ENCODE peak calls at places on chromosomes 4 and X, in nine cellular contexts. E, A, Q, S, T, R, F, M and H are unnamed samples.
A peak's percentile ranks its signal among the peaks of the same experiment; 100 is the strongest.

GRCh38 chr4:113772319-113772718 is 10.8 kb upstream of the CAMK2D start:
- DNase-seq in E (no peak), A (no peak), Q (no peak), S (no peak), T (no peak), R (no peak), F (no peak), M (no peak), H (no peak)

GRCh38 chr4:187685247-187685646 is 310.3 kb upstream of the ZFP42 start:
- DNase-seq in E (no peak), A (no peak), Q (no peak), S (no peak), T (no peak), R (no peak), F (no peak), M (no peak), H (no peak)

GRCh38 chrX:21657318-21658151 is 595 bp downstream of the KLHL34 start:
- DNase-seq in E (no peak), A (no peak), Q (no peak), S (no peak), T (no peak), R (no peak), F (no peak), M (no peak), H (no peak)

GRCh38 chr4:77994194-77994721 is 62.9 kb upstream of the FRAS1 start:
- DNase-seq in E (peak; percentile 24), A (peak; percentile 56), Q (no peak), S (no peak), T (no peak), R (no peak), F (peak; percentile 32), M (no peak), H (no peak)

GRCh38 chrX:55754861-55755294 is 37.3 kb downstream of the RRAGB start:
- DNase-seq in E (no peak), A (no peak), Q (no peak), S (no peak), T (no peak), R (no peak), F (no peak), M (no peak), H (no peak)

GRCh38 chr4:151804821-151805220 is 44.0 kb upstream of the GATB start:
- DNase-seq in E (no peak), A (peak; percentile 21), Q (no peak), S (no peak), T (no peak), R (no peak), F (no peak), M (no peak), H (no peak)

GRCh38 chrX:31397119-31397518 is 325.3 kb upstream of the FTHL17 start:
- DNase-seq in E (no peak), A (peak; percentile 83), Q (no peak), S (no peak), T (no peak), R (no peak), F (no peak), M (no peak), H (no peak)

GRCh38 chr4:76087007-76087769 is 12.7 kb downstream of the ART3 start:
- DNase-seq in E (peak; percentile 33), A (peak; percentile 61), Q (peak; percentile 37), S (no peak), T (no peak), R (no peak), F (peak; percentile 71), M (peak; percentile 33), H (peak; percentile 39)

GRCh38 chrX:155662297-155662696 is 49.5 kb upstream of the TMLHE start:
- DNase-seq in E (no peak), A (no peak), Q (no peak), S (no peak), T (no peak), R (no peak), F (no peak), M (no peak), H (no peak)

GRCh38 chrX:107272431-107272921 is 66.1 kb downstream of the DNAAF6 start:
- DNase-seq in E (no peak), A (no peak), Q (no peak), S (no peak), T (no peak), R (no peak), F (peak; percentile 11), M (no peak), H (no peak)

GRCh38 chr4:168817418-168817817 is 192.6 kb downstream of the CBR4 start:
- DNase-seq in E (no peak), A (no peak), Q (no peak), S (no peak), T (no peak), R (no peak), F (no peak), M (no peak), H (no peak)

GRCh38 chr4:105808030-105808429 is 87.2 kb upstream of the NPNT start:
- DNase-seq in E (no peak), A (no peak), Q (no peak), S (no peak), T (no peak), R (no peak), F (no peak), M (no peak), H (no peak)

GRCh38 chr4:176492648-176493302 is 173.0 kb downstream of the SPCS3 start:
- DNase-seq in E (no peak), A (peak; percentile 34), Q (no peak), S (no peak), T (no peak), R (no peak), F (no peak), M (no peak), H (no peak)

GRCh38 chr4:10003666-10004065 is 17.6 kb downstream of the SLC2A9 start:
- DNase-seq in E (no peak), A (no peak), Q (no peak), S (no peak), T (no peak), R (no peak), F (no peak), M (no peak), H (no peak)

GRCh38 chr4:97670703-97671269 is 472.5 kb downstream of the STPG2 start:
- DNase-seq in E (no peak), A (no peak), Q (no peak), S (no peak), T (no peak), R (no peak), F (no peak), M (no peak), H (no peak)

GRCh38 chr4:43512253-43512652 is 619.7 kb downstream of the GRXCR1 start:
- DNase-seq in E (no peak), A (no peak), Q (no peak), S (no peak), T (no peak), R (no peak), F (no peak), M (no peak), H (no peak)

GRCh38 chr4:11748169-11748872 is 319.6 kb upstream of the HS3ST1 start:
- DNase-seq in E (no peak), A (peak; percentile 87), Q (no peak), S (no peak), T (no peak), R (no peak), F (no peak), M (no peak), H (no peak)

GRCh38 chr4:165326831-165327210 is 648 bp upstream of the MSMO1 start:
- DNase-seq in E (peak; percentile 25), A (peak; percentile 9), Q (peak; percentile 30), S (no peak), T (peak; percentile 1), R (no peak), F (peak; percentile 54), M (no peak), H (no peak)

DNA sequence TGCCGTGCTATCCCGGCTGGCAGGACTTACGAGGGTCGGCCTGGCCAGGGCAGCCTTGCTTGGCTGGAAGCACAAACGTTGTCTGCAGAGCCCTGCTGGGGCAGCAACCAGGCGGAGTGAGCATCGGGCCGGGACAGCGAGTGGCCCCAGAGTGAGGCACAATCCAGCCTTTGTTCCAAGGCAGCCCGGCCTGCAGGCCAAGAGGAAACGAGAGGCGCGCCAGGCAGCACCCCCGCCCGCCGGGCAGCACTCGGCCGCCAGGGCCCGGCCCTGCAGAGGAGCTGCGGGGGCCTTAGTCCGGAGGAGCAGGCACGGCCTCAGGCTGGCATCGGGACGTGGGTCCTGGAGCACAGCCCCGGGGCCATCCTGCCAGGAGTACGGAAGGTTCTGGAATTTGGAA is 24.1 kb downstream of the FGFRL1 start:
- DNase-seq in E (peak; percentile 43), A (no peak), Q (peak; percentile 38), S (no peak), T (no peak), R (no peak), F (no peak), M (peak; percentile 78), H (peak; percentile 51)
- H3K27me3 ChIP-seq in E (peaks cover 4% of the 10 kb centered on the region), A (no peaks in the 10 kb centered on the region), Q (peaks cover 48% of the 10 kb centered on the region), S (no peaks in the 10 kb centered on the region), T (peaks cover 67% of the 10 kb centered on the region), R (peaks cover 57% of the 10 kb centered on the region), F (peaks cover 6% of the 10 kb centered on the region), M (no peaks in the 10 kb centered on the region), H (no peaks in the 10 kb centered on the region)

GRCh38 chr4:123786159-123786915 is 389.7 kb downstream of the SPRY1 start:
- DNase-seq in E (no peak), A (no peak), Q (no peak), S (no peak), T (no peak), R (no peak), F (no peak), M (no peak), H (no peak)
- H3K4me3 ChIP-seq in E (peak overlapping the region; percentile 5), A (no peak overlapping the region), Q (no peak overlapping the region), S (no peak overlapping the region), T (no peak overlapping the region), R (no peak overlapping the region), F (no peak overlapping the region), M (no peak overlapping the region), H (no peak overlapping the region)

GRCh38 chr4:3179126-3179706 is 69.7 kb upstream of the MSANTD1 start:
- DNase-seq in E (no peak), A (peak; percentile 41), Q (no peak), S (no peak), T (no peak), R (no peak), F (no peak), M (peak; percentile 29), H (no peak)
- TF ChIP-seq POLR2A in E (no peak), A (no peak), Q (no peak), S (no peak), T (no peak), R (no peak), F (no peak), M (no peak), H (no peak)

DNA sequence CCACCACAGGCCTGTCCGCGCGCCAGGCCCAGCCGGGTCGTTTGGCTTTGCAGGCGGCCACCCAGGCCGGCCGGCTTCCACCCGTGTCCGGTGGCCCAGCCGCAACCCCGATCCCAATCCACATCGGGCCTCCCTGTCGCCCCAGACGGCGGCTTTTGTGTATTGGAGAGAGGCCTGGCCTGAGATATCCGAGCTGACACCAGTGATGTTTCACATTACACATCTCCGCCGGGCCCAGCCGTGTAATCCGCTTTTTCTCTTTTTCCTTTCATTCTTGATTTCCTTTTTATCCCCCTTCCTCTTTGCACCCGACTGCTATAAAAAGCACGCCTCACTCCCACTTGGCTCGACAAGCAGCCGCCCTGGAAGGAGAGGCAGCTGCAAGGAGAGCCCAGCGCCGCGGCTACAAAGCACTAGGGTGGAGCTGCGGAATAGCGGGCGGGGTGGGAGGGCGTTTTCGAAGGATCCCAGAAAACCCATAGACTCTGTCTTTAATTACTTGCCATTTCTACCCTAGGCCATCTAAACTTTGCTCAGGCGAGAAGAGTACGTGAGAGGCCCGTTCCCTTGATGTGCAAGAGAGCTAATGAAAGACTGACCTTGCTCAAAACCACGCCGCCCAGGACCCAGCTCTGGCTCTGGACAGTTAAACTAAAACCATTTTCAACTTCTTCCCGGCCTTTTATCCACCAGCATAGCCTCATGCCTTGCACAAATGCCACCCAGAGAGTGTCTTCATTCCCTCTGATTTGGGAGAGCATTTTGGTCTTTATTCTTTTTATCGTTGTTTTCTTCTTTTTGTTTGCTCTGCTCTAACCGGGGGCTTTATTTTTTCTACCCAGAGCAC is 3.3 kb downstream of the PITX2 start:
- DNase-seq in E (no peak), A (no peak), Q (no peak), S (no peak), T (no peak), R (no peak), F (no peak), M (no peak), H (no peak)
- H3K27me3 ChIP-seq in E (peaks cover 96% of the 10 kb centered on the region), A (peaks cover 78% of the 10 kb centered on the region), Q (peaks cover 100% of the 10 kb centered on the region), S (peaks cover 7% of the 10 kb centered on the region), T (peaks cover 100% of the 10 kb centered on the region), R (peaks cover 100% of the 10 kb centered on the region), F (peaks cover 69% of the 10 kb centered on the region), M (peaks cover 31% of the 10 kb centered on the region), H (peaks cover 4% of the 10 kb centered on the region)